ENCODE peak calls at places on chromosomes 16 and 17, in four cellular contexts. One of them, this sample, is unnamed.

GRCh38 chr17:49190932-49191331 is 19.4 kb downstream of the GNGT2 start:
- DNase-seq in C1 segment of cervical spinal cord: no peak
- DNase-seq in NCI-H1417: no peak
- DNase-seq in posterior cingulate gyrus: no peak
- DNase-seq in this sample: no peak

GRCh38 chr16:24966031-24966430 is 49.1 kb downstream of the ARHGAP17 start:
- DNase-seq in posterior cingulate gyrus: no peak
- DNase-seq in NCI-H1417: no peak
- DNase-seq in C1 segment of cervical spinal cord: no peak
- DNase-seq in this sample: no peak

GRCh38 chr17:3695723-3696411 is at the start of gene P2RX5:
- DNase-seq in posterior cingulate gyrus: no peak
- DNase-seq in C1 segment of cervical spinal cord: no peak
- DNase-seq in NCI-H1417: peak
- DNase-seq in this sample: peak

GRCh38 chr16:25124503-25124902 is 13.0 kb downstream of the LCMT1 start:
- DNase-seq in posterior cingulate gyrus: no peak
- DNase-seq in NCI-H1417: no peak
- DNase-seq in C1 segment of cervical spinal cord: no peak
- DNase-seq in this sample: no peak

GRCh38 chr16:85879975-85880831 is 18.8 kb upstream of the IRF8 start:
- DNase-seq in C1 segment of cervical spinal cord: no peak
- DNase-seq in posterior cingulate gyrus: no peak
- DNase-seq in NCI-H1417: no peak
- DNase-seq in this sample: no peak

GRCh38 chr17:82194765-82195164 is 17.9 kb downstream of the CCDC57 start:
- DNase-seq in C1 segment of cervical spinal cord: no peak
- DNase-seq in posterior cingulate gyrus: no peak
- DNase-seq in NCI-H1417: no peak
- DNase-seq in this sample: no peak

GRCh38 chr16:51453296-51453695 is 302.2 kb upstream of the SALL1 start:
- DNase-seq in NCI-H1417: no peak
- DNase-seq in posterior cingulate gyrus: no peak
- DNase-seq in C1 segment of cervical spinal cord: no peak
- DNase-seq in this sample: peak

GRCh38 chr16:67228905-67229304 is 2.0 kb downstream of the TMEM208 start:
- DNase-seq in posterior cingulate gyrus: no peak
- DNase-seq in NCI-H1417: no peak
- DNase-seq in C1 segment of cervical spinal cord: no peak
- DNase-seq in this sample: no peak

GRCh38 chr16:89431158-89431584 is 59.2 kb downstream of the ANKRD11 start:
- DNase-seq in posterior cingulate gyrus: no peak
- DNase-seq in NCI-H1417: no peak
- DNase-seq in C1 segment of cervical spinal cord: no peak
- DNase-seq in this sample: peak

GRCh38 chr17:2989855-2990254 is 73.6 kb downstream of the OR1D5 start:
- DNase-seq in posterior cingulate gyrus: no peak
- DNase-seq in C1 segment of cervical spinal cord: no peak
- DNase-seq in NCI-H1417: no peak
- DNase-seq in this sample: no peak

GRCh38 chr16:12188674-12189249 is 212.2 kb downstream of the SNX29 start:
- DNase-seq in posterior cingulate gyrus: no peak
- DNase-seq in C1 segment of cervical spinal cord: no peak
- DNase-seq in NCI-H1417: no peak
- DNase-seq in this sample: no peak

GRCh38 chr17:14214271-14214670 is 22.4 kb downstream of the CDRT15 start:
- DNase-seq in C1 segment of cervical spinal cord: no peak
- DNase-seq in posterior cingulate gyrus: no peak
- DNase-seq in NCI-H1417: no peak
- DNase-seq in this sample: no peak

GRCh38 chr16:29961127-29961478 is 776 bp upstream of the TMEM219 start:
- DNase-seq in posterior cingulate gyrus: no peak
- DNase-seq in C1 segment of cervical spinal cord: no peak
- DNase-seq in NCI-H1417: no peak
- DNase-seq in this sample: no peak

GRCh38 chr16:780296-780695 is 7.9 kb downstream of the RPUSD1 start:
- DNase-seq in NCI-H1417: no peak
- DNase-seq in C1 segment of cervical spinal cord: no peak
- DNase-seq in posterior cingulate gyrus: no peak
- DNase-seq in this sample: no peak

GRCh38 chr17:45948881-45949624 is 50.0 kb upstream of the STH start:
- DNase-seq in C1 segment of cervical spinal cord: peak
- DNase-seq in NCI-H1417: no peak
- DNase-seq in posterior cingulate gyrus: peak
- DNase-seq in this sample: peak

GRCh38 chr16:89887243-89887642 is 13.9 kb downstream of the TCF25 start:
- DNase-seq in C1 segment of cervical spinal cord: no peak
- DNase-seq in NCI-H1417: no peak
- DNase-seq in posterior cingulate gyrus: no peak
- DNase-seq in this sample: no peak

GRCh38 chr16:83040174-83040573 is 413.4 kb downstream of the CDH13 start:
- DNase-seq in C1 segment of cervical spinal cord: no peak
- DNase-seq in NCI-H1417: no peak
- DNase-seq in posterior cingulate gyrus: no peak
- DNase-seq in this sample: no peak

GRCh38 chr17:6713130-6713917 is at the start of gene SLC13A5:
- DNase-seq in C1 segment of cervical spinal cord: no peak
- DNase-seq in posterior cingulate gyrus: peak
- DNase-seq in NCI-H1417: no peak
- DNase-seq in this sample: peak

GRCh38 chr16:80527297-80527696 is 13.5 kb upstream of the DYNLRB2 start:
- DNase-seq in NCI-H1417: no peak
- DNase-seq in C1 segment of cervical spinal cord: no peak
- DNase-seq in posterior cingulate gyrus: no peak
- DNase-seq in this sample: no peak

GRCh38 chr16:52095466-52095865 is 451.5 kb downstream of the TOX3 start:
- DNase-seq in posterior cingulate gyrus: no peak
- DNase-seq in C1 segment of cervical spinal cord: no peak
- DNase-seq in NCI-H1417: no peak
- DNase-seq in this sample: no peak

GRCh38 chr17:29195465-29196081 is 15.4 kb upstream of the MYO18A start:
- DNase-seq in NCI-H1417: no peak
- DNase-seq in C1 segment of cervical spinal cord: no peak
- DNase-seq in posterior cingulate gyrus: no peak
- DNase-seq in this sample: no peak

GRCh38 chr16:81001330-81001729 is 5.4 kb downstream of the CMC2 start:
- DNase-seq in C1 segment of cervical spinal cord: no peak
- DNase-seq in NCI-H1417: no peak
- DNase-seq in posterior cingulate gyrus: no peak
- DNase-seq in this sample: no peak

This sample was measured in retina.